ENCODE peak calls at places on chromosome 18, in five cellular contexts. H is cardiac muscle cell, T is neural crest cell, L is AG04449, I is RWPE1. P is an unnamed sample.

GRCh38 chr18:11064106-11064505 is 85.3 kb downstream of the PIEZO2 start:
- DNase-seq in H (no peak), T (no peak), L (no peak), I (no peak), P (no peak)

GRCh38 chr18:44743626-44744025 is 62.9 kb downstream of the SETBP1 start:
- DNase-seq in H (no peak), T (no peak), L (no peak), I (no peak), P (no peak)

GRCh38 chr18:75238100-75238499 is 27.5 kb downstream of the TSHZ1 start:
- DNase-seq in H (no peak), T (no peak), L (no peak), I (no peak), P (no peak)

GRCh38 chr18:22559414-22560282 is 141.9 kb upstream of the CTAGE1 start:
- DNase-seq in H (peak), T (peak), L (no peak), I (peak), P (peak)

GRCh38 chr18:63005306-63005705 is 290.0 kb downstream of the PHLPP1 start:
- DNase-seq in H (no peak), T (no peak), L (no peak), I (no peak), P (no peak)

GRCh38 chr18:9436176-9436575 is 39.1 kb upstream of the RALBP1 start:
- DNase-seq in H (no peak), T (no peak), L (no peak), I (no peak), P (no peak)

GRCh38 chr18:58544616-58545337 is 84.1 kb downstream of the ALPK2 start:
- DNase-seq in H (peak), T (no peak), L (no peak), I (no peak), P (no peak)

GRCh38 chr18:8808001-8808400 is 102.6 kb downstream of the MTCL1 start:
- DNase-seq in H (no peak), T (no peak), L (no peak), I (no peak), P (no peak)

GRCh38 chr18:22385718-22386117 is 32.0 kb downstream of the CTAGE1 start:
- DNase-seq in H (peak), T (no peak), L (peak), I (peak), P (no peak)

GRCh38 chr18:28065031-28065792 is 111.7 kb downstream of the CDH2 start:
- DNase-seq in H (peak), T (no peak), L (peak), I (peak), P (no peak)

GRCh38 chr18:57221084-57221483 is 74.2 kb downstream of the BOD1L2 start:
- DNase-seq in H (no peak), T (no peak), L (no peak), I (no peak), P (no peak)

GRCh38 chr18:59881728-59882685 is 17.8 kb upstream of the PMAIP1 start:
- DNase-seq in H (peak), T (no peak), L (no peak), I (no peak), P (no peak)

GRCh38 chr18:55462652-55463051 is 125.3 kb downstream of the TCF4 start:
- DNase-seq in H (no peak), T (no peak), L (no peak), I (no peak), P (no peak)

GRCh38 chr18:55464581-55464980 is 123.4 kb downstream of the TCF4 start:
- DNase-seq in H (peak), T (no peak), L (no peak), I (no peak), P (no peak)

GRCh38 chr18:55461843-55462242 is 126.1 kb downstream of the TCF4 start:
- DNase-seq in H (no peak), T (no peak), L (no peak), I (no peak), P (no peak)

GRCh38 chr18:55466789-55467188 is 121.2 kb downstream of the TCF4 start:
- DNase-seq in H (no peak), T (no peak), L (no peak), I (no peak), P (no peak)

GRCh38 chr18:55465313-55465712 is 122.7 kb downstream of the TCF4 start:
- DNase-seq in H (no peak), T (no peak), L (no peak), I (no peak), P (no peak)
- TF ChIP-seq CTCF in H (no peak), T (no peak), L (no peak), I (no peak), P (no peak)

GRCh38 chr18:24402209-24402785 is 4.7 kb upstream of the OSBPL1A start:
- DNase-seq in H (no peak), T (peak), L (no peak), I (no peak), P (no peak)
- TF ChIP-seq CTCF in H (no peak), T (peak), L (peak), I (no peak), P (no peak)

GRCh38 chr18:37284260-37284659 is 281.3 kb downstream of the CELF4 start:
- DNase-seq in H (no peak), T (no peak), L (no peak), I (no peak), P (no peak)

GRCh38 chr18:37286801-37287200 is 278.8 kb downstream of the CELF4 start:
- DNase-seq in H (no peak), T (no peak), L (no peak), I (no peak), P (no peak)

GRCh38 chr18:37277753-37278152 is 287.8 kb downstream of the CELF4 start:
- DNase-seq in H (no peak), T (no peak), L (no peak), I (no peak), P (no peak)

GRCh38 chr18:37280701-37281100 is 284.9 kb downstream of the CELF4 start:
- DNase-seq in H (no peak), T (no peak), L (no peak), I (no peak), P (no peak)

GRCh38 chr18:37282386-37283037 is 283.1 kb downstream of the CELF4 start:
- DNase-seq in H (peak), T (no peak), L (no peak), I (no peak), P (peak)
- TF ChIP-seq CTCF in H (peak), T (peak), L (peak), I (no peak), P (peak)

GRCh38 chr18:43247944-43248343 is 29.3 kb downstream of the SYT4 start:
- DNase-seq in H (no peak), T (no peak), L (no peak), I (no peak), P (no peak)

DNA sequence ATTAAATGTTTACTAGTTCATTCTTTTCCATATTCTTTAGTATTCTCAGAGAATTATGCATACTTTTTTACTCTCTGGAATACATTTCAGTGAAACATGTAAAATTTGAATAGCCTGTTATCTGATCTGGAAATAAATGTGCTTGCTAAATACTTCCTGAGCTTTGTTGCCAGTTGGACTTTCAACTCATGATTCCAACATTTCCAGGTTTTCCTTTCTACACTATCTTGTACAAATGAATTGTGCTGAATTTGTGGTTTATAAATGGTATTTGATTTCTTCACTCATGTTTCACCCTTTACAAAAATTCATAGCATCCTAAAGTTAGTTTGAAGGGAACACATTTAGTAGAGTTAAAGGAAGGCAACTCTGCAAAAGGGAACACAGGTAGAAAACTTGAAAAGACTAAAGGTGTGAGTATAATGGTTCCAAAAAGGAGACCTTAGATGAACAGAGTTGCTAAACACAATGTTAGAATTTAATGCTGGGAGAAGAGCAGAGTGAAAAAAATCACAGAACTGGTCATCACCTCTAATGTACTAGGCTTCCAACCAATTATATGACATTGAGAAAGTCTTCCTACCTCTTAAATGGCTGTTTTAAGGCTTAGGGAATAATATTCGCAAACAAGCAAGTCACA is 28.6 kb downstream of the SYT4 start:
- DNase-seq in H (peak), T (no peak), L (no peak), I (no peak), P (no peak)
- TF ChIP-seq CTCF in H (no peak), T (no peak), L (no peak), I (no peak), P (no peak)

GRCh38 chr18:49174478-49174877 is 223.7 kb upstream of the SMAD7 start:
- DNase-seq in H (peak), T (no peak), L (peak), I (no peak), P (no peak)
- TF ChIP-seq CTCF in H (no peak), T (no peak), L (no peak), I (no peak), P (no peak)

GRCh38 chr18:6885992-6886823 is 156.7 kb downstream of the ARHGAP28 start:
- DNase-seq in H (peak), T (peak), L (no peak), I (peak), P (peak)

GRCh38 chr18:6881034-6881800 is 151.7 kb downstream of the ARHGAP28 start:
- DNase-seq in H (peak), T (no peak), L (no peak), I (no peak), P (no peak)

GRCh38 chr18:6886931-6887330 is 157.4 kb downstream of the ARHGAP28 start:
- DNase-seq in H (no peak), T (no peak), L (no peak), I (no peak), P (no peak)

GRCh38 chr18:6879508-6880195 is 150.1 kb downstream of the ARHGAP28 start:
- DNase-seq in H (no peak), T (no peak), L (no peak), I (no peak), P (peak)

GRCh38 chr18:6884944-6885343 is 155.4 kb downstream of the ARHGAP28 start:
- DNase-seq in H (no peak), T (no peak), L (no peak), I (no peak), P (no peak)
- TF ChIP-seq CTCF in H (no peak), T (no peak), L (no peak), I (no peak), P (no peak)

P was measured in nephron progenitor cell.